ENCODE peak calls at places on chromosome 15, in nine cellular contexts. L, Z, E, H, T, G, I, A and U are unnamed samples.

GRCh38 chr15:96544162-96544756 is 213.8 kb downstream of the NR2F2 start:
- DNase-seq in L (no peak), T (no peak), Z (no peak), G (no peak), I (peak; percentile 22), H (no peak), A (no peak), E (no peak), U (no peak)

GRCh38 chr15:85692873-85693272 is 101.9 kb downstream of the KLHL25 start:
- DNase-seq in I (no peak), G (peak; percentile 35), T (no peak), Z (no peak), A (no peak), L (no peak), H (no peak), E (no peak), U (no peak)

GRCh38 chr15:80823995-80824394 is 44.8 kb downstream of the CEMIP start:
- DNase-seq in H (no peak), T (no peak), Z (no peak), G (no peak), I (no peak), E (no peak), A (no peak), L (no peak), U (no peak)

GRCh38 chr15:38696120-38696727 is 131.6 kb upstream of the RASGRP1 start:
- DNase-seq in L (peak; percentile 58), G (peak; percentile 31), E (no peak), T (no peak), Z (no peak), H (no peak), I (no peak), A (no peak), U (no peak)

GRCh38 chr15:68552773-68553172 is 26.0 kb upstream of the CORO2B start:
- DNase-seq in I (peak; percentile 40), T (no peak), H (no peak), Z (no peak), L (no peak), A (no peak), G (no peak), E (no peak), U (no peak)

GRCh38 chr15:51038258-51039042 is 56.3 kb downstream of the TNFAIP8L3 start:
- DNase-seq in A (no peak), I (no peak), G (no peak), T (no peak), L (no peak), Z (no peak), H (no peak), E (no peak), U (no peak)

GRCh38 chr15:60706145-60706544 is 227.2 kb upstream of the ICE2 start:
- DNase-seq in A (no peak), H (no peak), L (no peak), T (no peak), I (no peak), E (no peak), Z (no peak), G (no peak), U (no peak)

GRCh38 chr15:77974098-77974414 is 103.5 kb downstream of the TBC1D2B start:
- DNase-seq in E (no peak), I (peak; percentile 72), G (peak; percentile 77), Z (peak; percentile 64), T (peak; percentile 84), H (peak; percentile 75), A (peak; percentile 66), L (no peak), U (no peak)

GRCh38 chr15:40310001-40310959 is 2.5 kb upstream of the PLCB2 start:
- DNase-seq in E (no peak), G (peak; percentile 59), Z (peak; percentile 63), L (peak; percentile 47), H (peak; percentile 45), I (peak; percentile 86), T (no peak), A (peak; percentile 74), U (peak; percentile 75)

GRCh38 chr15:74855857-74856256 is 12.9 kb upstream of the ULK3 start:
- DNase-seq in E (no peak), G (no peak), H (no peak), A (no peak), L (no peak), T (peak; percentile 78), Z (no peak), I (no peak), U (no peak)

GRCh38 chr15:74857671-74858365 is 14.9 kb upstream of the ULK3 start:
- DNase-seq in Z (no peak), E (no peak), G (no peak), T (no peak), I (no peak), L (no peak), H (no peak), A (no peak), U (no peak)

GRCh38 chr15:74856537-74856936 is 13.6 kb upstream of the ULK3 start:
- DNase-seq in A (no peak), Z (no peak), I (no peak), G (no peak), L (no peak), H (no peak), T (no peak), E (no peak), U (no peak)

GRCh38 chr15:74857082-74857655 is 14.2 kb upstream of the ULK3 start:
- DNase-seq in H (no peak), L (no peak), E (no peak), T (no peak), Z (no peak), I (peak; percentile 42), G (peak; percentile 55), A (no peak), U (no peak)

DNA sequence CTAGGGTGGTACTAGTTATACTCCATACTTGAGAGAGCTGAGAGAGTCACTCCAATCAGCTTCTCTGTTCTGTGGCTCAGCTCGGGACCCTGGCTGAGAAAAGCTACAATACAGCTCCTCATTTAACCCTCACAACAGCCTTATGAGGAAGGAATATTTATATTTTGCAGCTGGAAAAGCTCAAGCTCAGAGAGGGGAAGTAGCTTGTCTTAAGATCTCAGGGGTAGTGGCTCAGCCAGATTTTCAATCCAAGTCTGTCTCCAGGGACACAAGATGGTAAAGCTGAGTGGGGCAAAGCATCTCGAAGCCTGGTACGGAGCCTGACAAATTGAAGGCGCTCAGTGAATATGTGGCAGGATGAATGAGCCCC is 14.8 kb downstream of the SCAMP2 start:
- DNase-seq in T (no peak), I (no peak), G (no peak), L (no peak), A (no peak), H (no peak), E (no peak), Z (no peak), U (no peak)
- H3K4me1 ChIP-seq in T (peaks cover 45% of the 10 kb centered on the region), I (peaks cover 5% of the 10 kb centered on the region), G (peaks cover 49% of the 10 kb centered on the region), L (peaks cover 37% of the 10 kb centered on the region), A (peaks cover 44% of the 10 kb centered on the region), H (peaks cover 42% of the 10 kb centered on the region), E (peaks cover 25% of the 10 kb centered on the region), Z (peaks cover 48% of the 10 kb centered on the region), U (peaks cover 10% of the 10 kb centered on the region)

GRCh38 chr15:65626856-65627255 is 5.1 kb downstream of the SLC24A1 start:
- DNase-seq in L (no peak), A (no peak), T (no peak), E (no peak), I (no peak), G (no peak), H (no peak), Z (no peak), U (no peak)

GRCh38 chr15:65620833-65621232 is 905 bp upstream of the SLC24A1 start:
- DNase-seq in T (no peak), A (no peak), E (no peak), Z (no peak), L (no peak), I (no peak), G (no peak), H (no peak), U (no peak)

GRCh38 chr15:65621638-65622037 is at the start of gene SLC24A1:
- DNase-seq in Z (no peak), I (no peak), E (no peak), A (no peak), L (no peak), G (no peak), T (no peak), H (no peak), U (no peak)

GRCh38 chr15:65619636-65620290 is 2.0 kb upstream of the SLC24A1 start:
- DNase-seq in G (no peak), H (no peak), I (no peak), L (no peak), T (no peak), Z (no peak), E (no peak), A (no peak), U (no peak)

GRCh38 chr15:65623103-65623502 is 1.4 kb downstream of the SLC24A1 start:
- DNase-seq in I (no peak), A (no peak), E (no peak), T (no peak), H (no peak), Z (no peak), L (no peak), G (no peak), U (no peak)
- H3K4me3 ChIP-seq in I (no peak overlapping the region), A (no peak overlapping the region), E (no peak overlapping the region), T (no peak overlapping the region), H (no peak overlapping the region), Z (no peak overlapping the region), L (no peak overlapping the region), G (no peak overlapping the region), U (no peak overlapping the region)

GRCh38 chr15:83398591-83398990 is 48.5 kb upstream of the SH3GL3 start:
- DNase-seq in I (no peak), G (no peak), A (no peak), L (no peak), T (no peak), H (no peak), E (no peak), Z (no peak), U (no peak)

GRCh38 chr15:83396071-83396470 is 51.1 kb upstream of the SH3GL3 start:
- DNase-seq in A (no peak), L (no peak), Z (no peak), T (no peak), G (no peak), I (no peak), E (no peak), H (no peak), U (no peak)
- TF ChIP-seq CTCF in A (no peak), L (no peak), Z (no peak), T (no peak), G (no peak), I (no peak), E (no peak), H (no peak), U (no peak)

GRCh38 chr15:70269331-70269911 is 171.7 kb upstream of the TLE3 start:
- DNase-seq in Z (no peak), H (no peak), L (no peak), T (peak; percentile 48), G (no peak), E (no peak), A (no peak), I (no peak), U (no peak)

GRCh38 chr15:70271422-70272088 is 173.8 kb upstream of the TLE3 start:
- DNase-seq in G (no peak), I (peak; percentile 50), L (no peak), T (no peak), A (no peak), H (peak; percentile 37), Z (no peak), E (peak; percentile 30), U (no peak)

GRCh38 chr15:70270752-70271111 is 173.0 kb upstream of the TLE3 start:
- DNase-seq in E (no peak), I (no peak), G (no peak), Z (no peak), A (no peak), T (peak; percentile 26), L (no peak), H (no peak), U (no peak)

GRCh38 chr15:70268698-70269251 is 171.1 kb upstream of the TLE3 start:
- DNase-seq in A (no peak), T (no peak), L (no peak), Z (no peak), G (no peak), H (no peak), I (no peak), E (no peak), U (no peak)

GRCh38 chr15:70269991-70270751 is 172.5 kb upstream of the TLE3 start:
- DNase-seq in Z (peak; percentile 74), H (peak; percentile 36), A (no peak), L (no peak), T (peak; percentile 63), E (no peak), I (peak; percentile 76), G (no peak), U (no peak)
- H3K4me1 ChIP-seq in Z (peaks cover 64% of the 10 kb centered on the region), H (peaks cover 5% of the 10 kb centered on the region), A (peaks cover 54% of the 10 kb centered on the region), L (peaks cover 27% of the 10 kb centered on the region), T (peaks cover 10% of the 10 kb centered on the region), E (peaks cover 54% of the 10 kb centered on the region), I (peaks cover 64% of the 10 kb centered on the region), G (peaks cover 66% of the 10 kb centered on the region), U (peaks cover 30% of the 10 kb centered on the region)